ENCODE peak calls at places on chromosomes 12 and 14, in five cellular contexts. R is uterus, B is mucosa of descending colon, L is pancreas, A is body of pancreas. N is an unnamed sample.

GRCh38 chr12:5171701-5172100 is 128.0 kb downstream of the KCNA5 start:
- DNase-seq in R (no peak), B (no peak), L (peak; percentile 6), A (peak; percentile 12), N (peak; percentile 69)

GRCh38 chr14:61113561-61113960 is 132.5 kb downstream of the SLC38A6 start:
- DNase-seq in R (no peak), B (no peak), L (no peak), A (no peak), N (no peak)

GRCh38 chr12:97756066-97756701 is 293.6 kb downstream of the RMST start:
- DNase-seq in R (no peak), B (no peak), L (no peak), A (no peak), N (no peak)

GRCh38 chr12:108643941-108644742 is 10.4 kb upstream of the SELPLG start:
- DNase-seq in R (peak; percentile 73), B (no peak), L (no peak), A (peak; percentile 51), N (no peak)

GRCh38 chr12:6996040-6996441 is 22.2 kb downstream of the LPCAT3 start:
- DNase-seq in R (no peak), B (no peak), L (no peak), A (no peak), N (peak; percentile 75)

GRCh38 chr12:2068638-2069037 is 15.9 kb downstream of the CACNA1C start:
- DNase-seq in R (no peak), B (no peak), L (no peak), A (no peak), N (no peak)

GRCh38 chr12:28987538-28988383 is 161.3 kb upstream of the FAR2 start:
- DNase-seq in R (no peak), B (no peak), L (no peak), A (no peak), N (no peak)

GRCh38 chr12:32281098-32281497 is 118.3 kb upstream of the FGD4 start:
- DNase-seq in R (no peak), B (no peak), L (no peak), A (no peak), N (no peak)

GRCh38 chr14:34137001-34137400 is 186.1 kb upstream of the EGLN3 start:
- DNase-seq in R (no peak), B (no peak), L (no peak), A (no peak), N (no peak)

GRCh38 chr14:61154606-61155005 is 126.5 kb downstream of the TMEM30B start:
- DNase-seq in R (no peak), B (no peak), L (no peak), A (no peak), N (no peak)

GRCh38 chr14:80809663-80810062 is 131.9 kb downstream of the CEP128 start:
- DNase-seq in R (no peak), B (no peak), L (no peak), A (no peak), N (no peak)

GRCh38 chr12:8078400-8078799 is 3.7 kb upstream of the NECAP1 start:
- DNase-seq in R (no peak), B (no peak), L (peak; percentile 10), A (peak; percentile 43), N (peak; percentile 72)

GRCh38 chr12:53221203-53222076 is 10.6 kb downstream of the RARG start:
- DNase-seq in R (peak; percentile 75), B (peak; percentile 89), L (peak; percentile 88), A (peak; percentile 85), N (no peak)

GRCh38 chr12:47781479-47782371 is 8.7 kb downstream of the SLC48A1 start:
- DNase-seq in R (no peak), B (peak; percentile 40), L (no peak), A (no peak), N (no peak)

DNA sequence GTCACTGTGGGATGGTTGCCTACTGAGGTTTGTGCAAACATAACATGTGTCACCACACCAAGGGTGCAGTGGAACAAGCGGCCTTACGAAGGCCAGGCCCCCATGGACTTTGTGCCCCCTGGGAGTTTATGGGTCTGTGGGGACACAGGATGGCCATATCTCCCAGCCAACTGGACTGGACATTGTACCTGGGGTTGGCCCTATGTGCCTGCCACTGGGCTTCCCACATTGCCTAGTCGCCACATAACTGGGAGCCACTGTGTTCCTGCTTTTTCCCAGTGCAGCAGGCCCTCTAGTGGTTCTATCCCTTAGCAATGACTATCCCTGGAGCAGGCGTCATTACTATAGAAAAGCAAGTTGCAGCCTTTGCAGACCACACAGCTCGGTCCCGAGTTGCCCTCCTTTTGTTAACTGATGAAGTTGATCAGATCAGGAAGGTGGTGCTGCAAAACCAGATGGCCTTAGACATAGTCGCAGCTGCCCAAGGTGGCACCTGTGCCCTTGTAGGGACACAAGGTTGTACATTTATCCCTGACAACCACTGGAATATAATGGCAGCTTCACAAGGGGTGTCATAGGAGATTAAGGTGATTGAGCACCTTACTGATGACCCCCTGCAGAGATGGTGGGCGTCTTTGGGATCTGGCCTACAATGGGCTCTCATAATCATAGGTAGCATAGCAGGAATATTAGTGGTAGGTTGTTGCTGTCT is 15.2 kb upstream of the RNASE12 start:
- DNase-seq in R (no peak), B (no peak), L (no peak), A (peak; percentile 36), N (peak; percentile 49)
- TF ChIP-seq CTCF in R (no peak), B (peak; percentile 21), L (no peak), A (peak; percentile 46), N (peak; percentile 80)

GRCh38 chr12:104720346-104721064 is 237.6 kb downstream of the SLC41A2 start:
- DNase-seq in R (no peak), B (no peak), L (no peak), A (peak; percentile 38), N (no peak)
- TF ChIP-seq CTCF in R (no peak), B (no peak), L (no peak), A (no peak), N (no peak)

GRCh38 chr14:100827140-100827517 is 1.2 kb downstream of the MEG3 start:
- DNase-seq in R (no peak), B (no peak), L (no peak), A (no peak), N (no peak)
- TF ChIP-seq CTCF in R (no peak), B (no peak), L (no peak), A (peak; percentile 41), N (peak; percentile 81)

DNA sequence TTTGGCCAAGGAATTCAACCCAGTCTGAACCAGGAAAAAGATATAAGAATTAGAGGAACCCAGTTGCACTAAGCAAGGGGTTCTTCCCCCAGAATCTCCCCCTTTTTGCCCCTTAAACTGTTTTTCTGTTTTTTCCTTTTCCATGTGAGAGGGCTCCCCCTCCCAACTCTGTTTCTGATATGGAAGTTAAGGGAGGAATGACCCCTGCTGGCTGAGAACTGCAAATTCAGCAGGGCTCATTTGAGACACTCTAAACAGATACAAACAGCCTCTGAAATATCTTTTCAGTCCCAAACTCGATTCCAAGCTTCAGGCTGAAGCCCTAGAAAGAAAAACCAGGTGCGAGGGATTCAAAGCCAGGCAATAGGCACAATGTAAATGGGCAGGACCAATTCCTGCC is 132.7 kb downstream of the SLC41A2 start:
- DNase-seq in R (no peak), B (no peak), L (no peak), A (no peak), N (no peak)
- TF ChIP-seq CTCF in R (no peak), B (no peak), L (no peak), A (no peak), N (peak; percentile 79)

GRCh38 chr12:30422844-30423243 is 272.8 kb downstream of the IPO8 start:
- DNase-seq in R (no peak), B (no peak), L (no peak), A (no peak), N (no peak)
- TF ChIP-seq CTCF in R (no peak), B (no peak), L (no peak), A (no peak), N (no peak)

GRCh38 chr12:116015525-116015924 is 262.0 kb downstream of the MED13L start:
- DNase-seq in R (no peak), B (no peak), L (no peak), A (peak; percentile 40), N (peak; percentile 49)
- TF ChIP-seq CTCF in R (peak; percentile 68), B (no peak), L (no peak), A (peak; percentile 60), N (peak; percentile 77)

GRCh38 chr14:36241183-36241582 is 64.7 kb upstream of the PTCSC3 start:
- DNase-seq in R (no peak), B (no peak), L (no peak), A (no peak), N (no peak)
- TF ChIP-seq CTCF in R (no peak), B (no peak), L (no peak), A (no peak), N (peak; percentile 44)